ENCODE peak calls at places on chromosomes 3 and 15, in four cellular contexts. F, Z, D and V are unnamed samples.
A peak's percentile ranks its signal among the peaks of the same experiment; 100 is the strongest.

GRCh38 chr3:13579089-13579488 is 30.2 kb downstream of the FBLN2 start:
- DNase-seq in Z (no peak), F (peak; percentile 47), D (no peak), V (peak; percentile 66)

GRCh38 chr3:100400424-100400781 is 486 bp downstream of the TOMM70 start:
- DNase-seq in F (no peak), D (no peak), Z (no peak), V (peak; percentile 64)

GRCh38 chr15:36658905-36659304 is 79.5 kb downstream of the CDIN1 start:
- DNase-seq in D (no peak), Z (no peak), F (no peak), V (no peak)

GRCh38 chr15:46961795-46962194 is 755.5 kb upstream of the SEMA6D start:
- DNase-seq in D (no peak), F (no peak), Z (no peak), V (no peak)

GRCh38 chr3:36812240-36812639 is 47.9 kb upstream of the DCLK3 start:
- DNase-seq in D (no peak), F (no peak), Z (no peak), V (no peak)

GRCh38 chr3:127096256-127097008 is 96.5 kb upstream of the PRR23E start:
- DNase-seq in Z (no peak), F (no peak), D (no peak), V (no peak)

GRCh38 chr3:135041586-135041985 is 246.5 kb downstream of the EPHB1 start:
- DNase-seq in F (peak; percentile 38), D (no peak), Z (no peak), V (peak; percentile 64)

GRCh38 chr3:46335546-46335945 is 18.4 kb upstream of the CCR2 start:
- DNase-seq in Z (no peak), D (no peak), F (no peak), V (peak; percentile 42)

GRCh38 chr15:99550077-99550476 is 15.7 kb upstream of the MEF2A start:
- DNase-seq in D (no peak), Z (no peak), F (no peak), V (no peak)

GRCh38 chr15:74964794-74965193 is 8.2 kb upstream of the RPP25 start:
- DNase-seq in F (peak; percentile 79), Z (peak; percentile 21), D (no peak), V (peak; percentile 68)

GRCh38 chr15:95520511-95520910 is 810.0 kb upstream of the NR2F2 start:
- DNase-seq in F (peak; percentile 30), D (no peak), Z (no peak), V (peak; percentile 18)

GRCh38 chr3:114365909-114366308 is 72.1 kb downstream of the TIGIT start:
- DNase-seq in F (no peak), Z (no peak), D (no peak), V (no peak)

GRCh38 chr15:68286256-68286655 is 8.7 kb downstream of the FEM1B start:
- DNase-seq in F (no peak), Z (no peak), D (no peak), V (no peak)

GRCh38 chr3:103181175-103181574 is 746.4 kb downstream of the ZPLD1 start:
- DNase-seq in Z (no peak), F (peak; percentile 13), D (no peak), V (peak; percentile 59)

GRCh38 chr3:12014613-12015012 is 10.4 kb downstream of the SYN2 start:
- DNase-seq in F (no peak), Z (no peak), D (no peak), V (no peak)

GRCh38 chr3:28574036-28574435 is 225.4 kb upstream of the AZI2 start:
- DNase-seq in F (no peak), D (no peak), Z (no peak), V (no peak)

GRCh38 chr3:16240229-16241023 is 24.3 kb downstream of the DPH3 start:
- DNase-seq in D (no peak), F (peak; percentile 70), Z (no peak), V (peak; percentile 60)

GRCh38 chr15:99103279-99103678 is 1.6 kb upstream of the SYNM start:
- DNase-seq in D (no peak), Z (no peak), F (no peak), V (no peak)

GRCh38 chr3:42613462-42613861 is 13.0 kb downstream of the NKTR start:
- DNase-seq in D (no peak), F (no peak), Z (no peak), V (no peak)

GRCh38 chr3:6112546-6112945 is 748.4 kb upstream of the GRM7 start:
- DNase-seq in Z (no peak), D (no peak), F (no peak), V (no peak)

GRCh38 chr15:85723960-85724945 is 70.5 kb downstream of the KLHL25 start:
- DNase-seq in Z (no peak), D (no peak), F (no peak), V (no peak)

GRCh38 chr3:195836736-195837135 is 25.0 kb upstream of the MUC4 start:
- DNase-seq in Z (no peak), D (no peak), F (no peak), V (no peak)

GRCh38 chr3:162719684-162720341 is 1223.2 kb downstream of the OTOL1 start:
- DNase-seq in F (peak; percentile 96), D (no peak), Z (no peak), V (peak; percentile 86)

GRCh38 chr15:65405793-65406192 is 17.0 kb downstream of the IGDCC4 start:
- DNase-seq in D (no peak), Z (no peak), F (no peak), V (no peak)

GRCh38 chr3:5187920-5188418 is 462 bp downstream of the EDEM1 start:
- DNase-seq in D (no peak), Z (no peak), F (no peak), V (peak; percentile 30)

GRCh38 chr15:43880406-43881184 is 53.8 kb downstream of the WDR76 start:
- DNase-seq in D (no peak), F (no peak), Z (no peak), V (no peak)

GRCh38 chr3:42119558-42120355 is 28.6 kb downstream of the TRAK1 start:
- DNase-seq in Z (no peak), F (peak; percentile 53), D (peak; percentile 17), V (peak; percentile 68)

GRCh38 chr3:72144773-72145505 is 360.0 kb upstream of the PROK2 start:
- DNase-seq in Z (no peak), F (no peak), D (no peak), V (no peak)